ENCODE peak calls at places on chromosomes 4 and X, in nine cellular contexts. O is right lobe of liver, F is cardiac muscle cell, X is HFF-Myc, S is epithelial cell of proximal tubule, G is lower lobe of right lung, P is ovary, K is GM23338, R is heart left ventricle. Q is an unnamed sample.
A peak's percentile ranks its signal among the peaks of the same experiment; 100 is the strongest.

GRCh38 chrX:111407948-111408347 is 4.0 kb downstream of the DCX start:
- DNase-seq in O (no peak), F (no peak), X (no peak), S (no peak), G (no peak), P (no peak), K (no peak), R (no peak), Q (no peak)

GRCh38 chr4:70504733-70505132 is 13.6 kb upstream of the AMTN start:
- DNase-seq in O (no peak), F (no peak), X (no peak), S (no peak), G (no peak), P (no peak), K (no peak), R (no peak), Q (no peak)

GRCh38 chr4:5836943-5837342 is 55.9 kb downstream of the CRMP1 start:
- DNase-seq in O (no peak), F (no peak), X (no peak), S (no peak), G (no peak), P (no peak), K (no peak), R (no peak), Q (no peak)

GRCh38 chr4:165662341-165662740 is 210.7 kb upstream of the TLL1 start:
- DNase-seq in O (no peak), F (peak; percentile 55), X (no peak), S (no peak), G (no peak), P (no peak), K (no peak), R (no peak), Q (no peak)

GRCh38 chr4:141605425-141605856 is 30.9 kb upstream of the IL15 start:
- DNase-seq in O (no peak), F (no peak), X (no peak), S (no peak), G (no peak), P (no peak), K (no peak), R (no peak), Q (no peak)

GRCh38 chr4:125547842-125548241 is 233.1 kb downstream of the FAT4 start:
- DNase-seq in O (no peak), F (peak; percentile 22), X (no peak), S (no peak), G (no peak), P (no peak), K (no peak), R (no peak), Q (no peak)

GRCh38 chr4:5863461-5864113 is 29.3 kb downstream of the CRMP1 start:
- DNase-seq in O (no peak), F (peak; percentile 81), X (peak; percentile 51), S (peak; percentile 83), G (no peak), P (no peak), K (peak; percentile 46), R (no peak), Q (peak; percentile 93)

GRCh38 chr4:74531952-74532794 is 87.2 kb downstream of the AREG start:
- DNase-seq in O (no peak), F (peak; percentile 94), X (no peak), S (peak; percentile 56), G (no peak), P (no peak), K (peak; percentile 82), R (no peak), Q (peak; percentile 87)

GRCh38 chrX:49988128-49988527 is 65.7 kb downstream of the CLCN5 start:
- DNase-seq in O (no peak), F (no peak), X (no peak), S (no peak), G (no peak), P (no peak), K (peak; percentile 11), R (no peak), Q (no peak)

GRCh38 chrX:150569155-150569477 is 695 bp downstream of the MTM1 start:
- DNase-seq in O (no peak), F (peak; percentile 53), X (no peak), S (no peak), G (peak; percentile 69), P (no peak), K (no peak), R (peak; percentile 21), Q (no peak)

GRCh38 chrX:149275836-149276235 is 229.3 kb downstream of the IDS start:
- DNase-seq in O (no peak), F (no peak), X (no peak), S (no peak), G (no peak), P (no peak), K (peak; percentile 13), R (no peak), Q (no peak)

GRCh38 chr4:143251781-143252180 is 67.1 kb downstream of the USP38 start:
- DNase-seq in O (no peak), F (no peak), X (no peak), S (peak; percentile 43), G (no peak), P (no peak), K (no peak), R (no peak), Q (peak; percentile 95)

GRCh38 chr4:53541577-53542206 is 49.6 kb downstream of the LNX1 start:
- DNase-seq in O (no peak), F (peak; percentile 88), X (peak; percentile 65), S (peak; percentile 57), G (no peak), P (no peak), K (no peak), R (no peak), Q (peak; percentile 87)

GRCh38 chr4:124483043-124483906 is 229.3 kb downstream of the ANKRD50 start:
- DNase-seq in O (no peak), F (peak; percentile 76), X (no peak), S (no peak), G (no peak), P (no peak), K (peak; percentile 21), R (no peak), Q (no peak)

GRCh38 chr4:15106417-15106816 is 104.1 kb downstream of the CPEB2 start:
- DNase-seq in O (no peak), F (no peak), X (no peak), S (no peak), G (no peak), P (no peak), K (no peak), R (no peak), Q (no peak)
- TF ChIP-seq CTCF in O (no peak), F (no peak), X (no peak), S (no peak), G (no peak), P (no peak), K (no peak), R (no peak), Q (no peak)

GRCh38 chr4:150238591-150238990 is 160.3 kb downstream of the DCLK2 start:
- DNase-seq in O (no peak), F (no peak), X (no peak), S (no peak), G (no peak), P (no peak), K (no peak), R (no peak), Q (no peak)

GRCh38 chr4:150236626-150237025 is 158.4 kb downstream of the DCLK2 start:
- DNase-seq in O (no peak), F (no peak), X (no peak), S (no peak), G (no peak), P (no peak), K (no peak), R (no peak), Q (peak; percentile 45)

GRCh38 chr4:150235795-150236385 is 157.6 kb downstream of the DCLK2 start:
- DNase-seq in O (no peak), F (peak; percentile 60), X (no peak), S (no peak), G (no peak), P (no peak), K (no peak), R (no peak), Q (no peak)

GRCh38 chr4:150235317-150235716 is 157.1 kb downstream of the DCLK2 start:
- DNase-seq in O (no peak), F (no peak), X (no peak), S (no peak), G (no peak), P (no peak), K (peak; percentile 43), R (no peak), Q (no peak)

GRCh38 chr4:150237110-150237852 is 159.0 kb downstream of the DCLK2 start:
- DNase-seq in O (no peak), F (peak; percentile 85), X (peak; percentile 93), S (peak; percentile 65), G (no peak), P (no peak), K (no peak), R (no peak), Q (peak; percentile 95)
- H3K4me3 ChIP-seq in O (no peak overlapping the region), F (no peak overlapping the region), X (no peak overlapping the region), S (no peak overlapping the region), G (no peak overlapping the region), P (no peak overlapping the region), K (no peak overlapping the region), R (no peak overlapping the region), Q (no peak overlapping the region)

GRCh38 chrX:118588715-118589114 is 93.1 kb downstream of the DOCK11 start:
- DNase-seq in O (no peak), F (no peak), X (no peak), S (no peak), G (no peak), P (no peak), K (no peak), R (no peak), Q (no peak)

GRCh38 chrX:118579417-118579816 is 83.8 kb downstream of the DOCK11 start:
- DNase-seq in O (no peak), F (peak; percentile 13), X (no peak), S (no peak), G (no peak), P (no peak), K (no peak), R (no peak), Q (no peak)

GRCh38 chrX:118585296-118585695 is 89.7 kb downstream of the DOCK11 start:
- DNase-seq in O (no peak), F (no peak), X (no peak), S (no peak), G (no peak), P (no peak), K (no peak), R (no peak), Q (no peak)
- TF ChIP-seq CTCF in O (no peak), F (no peak), X (no peak), S (no peak), G (no peak), P (no peak), K (no peak), R (no peak), Q (no peak)

DNA sequence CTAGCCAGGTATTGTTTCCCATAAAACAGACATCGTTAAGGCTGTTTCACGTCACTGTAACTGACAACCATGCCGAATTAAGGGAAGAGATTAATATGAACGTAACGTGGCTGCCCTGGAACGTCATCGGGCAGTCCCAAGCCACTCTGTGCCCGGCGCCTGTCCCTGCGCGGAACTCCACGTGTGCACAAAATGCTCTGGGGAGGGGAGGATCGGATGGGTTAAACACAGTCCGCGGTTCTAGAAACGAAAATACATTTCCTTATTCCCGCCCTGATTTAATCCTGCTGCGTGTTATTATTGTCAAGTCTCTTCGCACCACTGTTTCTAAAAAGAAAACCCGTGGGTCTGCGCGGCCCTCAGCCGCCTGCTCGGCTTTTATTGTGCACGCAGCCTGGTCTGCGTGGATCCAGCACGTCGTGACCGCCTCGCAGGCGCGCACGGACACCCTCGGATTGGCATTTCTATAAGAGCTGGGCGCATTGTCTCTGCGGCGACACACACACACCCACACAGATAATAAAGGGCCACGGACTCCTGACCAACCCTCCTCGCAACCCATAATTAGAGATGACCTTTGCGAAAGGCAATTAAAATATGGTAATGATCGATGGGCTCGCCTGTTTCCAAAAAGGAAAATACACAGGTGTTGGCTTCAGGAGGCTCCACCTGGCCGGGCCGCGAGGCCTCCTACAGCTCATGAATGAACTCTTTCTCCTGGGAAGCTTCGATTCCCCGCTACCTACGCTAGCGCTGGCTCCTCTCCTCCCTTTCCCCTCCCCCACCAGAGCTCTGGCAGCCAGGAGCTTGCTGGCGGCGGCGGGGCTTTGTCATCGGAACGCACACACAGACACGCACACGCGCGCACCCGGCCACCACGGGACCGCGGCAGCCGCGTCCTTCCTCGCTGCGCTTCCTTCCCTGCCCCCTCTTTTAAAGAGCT is 69.8 kb upstream of the BCOR start:
- DNase-seq in O (no peak), F (no peak), X (no peak), S (no peak), G (no peak), P (peak; percentile 74), K (peak; percentile 85), R (peak; percentile 22), Q (no peak)
- H3K4me3 ChIP-seq in O (no peak overlapping the region), F (peak overlapping the region; percentile 21), X (no peak overlapping the region), S (peak overlapping the region; percentile 21), G (peak overlapping the region; percentile 50), P (peak overlapping the region; percentile 31), K (peak overlapping the region; percentile 56), R (peak overlapping the region; percentile 5), Q (peak overlapping the region; percentile 15)

Q was measured in bronchial epithelial cell.